ENCODE peak calls at places on chromosomes 5 and 9, in six cellular contexts. One of them, this sample, is unnamed. For H3K27me3, the result is how much of the 10 kb centered on the place peaks cover.

GRCh38 chr9:105681724-105682123 is 12.6 kb upstream of the TMEM38B start:
- DNase-seq in PC-3: peak
- DNase-seq in prostate gland: no peak
- DNase-seq in CD8-positive, alpha-beta memory T cell: no peak
- DNase-seq in colonic mucosa: no peak
- DNase-seq in aorta: no peak
- DNase-seq in this sample: no peak

GRCh38 chr9:131095666-131096489 is 453 bp upstream of the AIF1L start:
- DNase-seq in colonic mucosa: peak
- DNase-seq in PC-3: peak
- DNase-seq in CD8-positive, alpha-beta memory T cell: no peak
- DNase-seq in prostate gland: no peak
- DNase-seq in aorta: no peak
- DNase-seq in this sample: peak

GRCh38 chr9:83312543-83312942 is 225.7 kb downstream of the FRMD3 start:
- DNase-seq in CD8-positive, alpha-beta memory T cell: no peak
- DNase-seq in aorta: no peak
- DNase-seq in colonic mucosa: no peak
- DNase-seq in PC-3: no peak
- DNase-seq in prostate gland: peak
- DNase-seq in this sample: no peak

GRCh38 chr5:61306531-61307195 is 25.4 kb upstream of the ZSWIM6 start:
- DNase-seq in aorta: no peak
- DNase-seq in CD8-positive, alpha-beta memory T cell: no peak
- DNase-seq in PC-3: no peak
- DNase-seq in colonic mucosa: no peak
- DNase-seq in prostate gland: no peak
- DNase-seq in this sample: peak

GRCh38 chr9:3516667-3517330 is 9.0 kb downstream of the RFX3 start:
- DNase-seq in PC-3: no peak
- DNase-seq in aorta: no peak
- DNase-seq in colonic mucosa: no peak
- DNase-seq in prostate gland: no peak
- DNase-seq in CD8-positive, alpha-beta memory T cell: no peak
- DNase-seq in this sample: no peak

GRCh38 chr5:169970911-169971436 is 9.3 kb downstream of the INSYN2B start:
- DNase-seq in PC-3: peak
- DNase-seq in CD8-positive, alpha-beta memory T cell: no peak
- DNase-seq in colonic mucosa: no peak
- DNase-seq in prostate gland: no peak
- DNase-seq in aorta: no peak
- DNase-seq in this sample: peak

GRCh38 chr9:83765376-83765775 is 52.2 kb downstream of the GKAP1 start:
- DNase-seq in colonic mucosa: no peak
- DNase-seq in aorta: no peak
- DNase-seq in prostate gland: no peak
- DNase-seq in PC-3: no peak
- DNase-seq in CD8-positive, alpha-beta memory T cell: no peak
- DNase-seq in this sample: no peak

GRCh38 chr5:88130189-88130815 is 138.3 kb downstream of the TMEM161B start:
- DNase-seq in PC-3: no peak
- DNase-seq in CD8-positive, alpha-beta memory T cell: no peak
- DNase-seq in colonic mucosa: no peak
- DNase-seq in aorta: no peak
- DNase-seq in prostate gland: no peak
- DNase-seq in this sample: no peak

GRCh38 chr5:73692166-73692640 is 66.2 kb downstream of the ARHGEF28 start:
- DNase-seq in prostate gland: no peak
- DNase-seq in colonic mucosa: no peak
- DNase-seq in aorta: no peak
- DNase-seq in PC-3: peak
- DNase-seq in CD8-positive, alpha-beta memory T cell: no peak
- DNase-seq in this sample: peak

GRCh38 chr5:56813302-56813701 is 2.0 kb upstream of the MAP3K1 start:
- DNase-seq in aorta: no peak
- DNase-seq in prostate gland: no peak
- DNase-seq in PC-3: no peak
- DNase-seq in colonic mucosa: no peak
- DNase-seq in CD8-positive, alpha-beta memory T cell: no peak
- DNase-seq in this sample: no peak

GRCh38 chr5:56816546-56817081 is 1.3 kb downstream of the MAP3K1 start:
- DNase-seq in prostate gland: peak
- DNase-seq in CD8-positive, alpha-beta memory T cell: peak
- DNase-seq in aorta: peak
- DNase-seq in colonic mucosa: peak
- DNase-seq in PC-3: peak
- DNase-seq in this sample: peak

GRCh38 chr5:56814361-56814962 is 887 bp upstream of the MAP3K1 start:
- DNase-seq in PC-3: peak
- DNase-seq in colonic mucosa: peak
- DNase-seq in aorta: peak
- DNase-seq in CD8-positive, alpha-beta memory T cell: peak
- DNase-seq in prostate gland: peak
- DNase-seq in this sample: peak

GRCh38 chr5:56815657-56816545 is 552 bp downstream of the MAP3K1 start:
- DNase-seq in CD8-positive, alpha-beta memory T cell: peak
- DNase-seq in aorta: peak
- DNase-seq in prostate gland: peak
- DNase-seq in colonic mucosa: peak
- DNase-seq in PC-3: no peak
- DNase-seq in this sample: peak

GRCh38 chr5:56814963-56815656 is at the start of gene MAP3K1:
- DNase-seq in PC-3: peak
- DNase-seq in prostate gland: peak
- DNase-seq in aorta: peak
- DNase-seq in colonic mucosa: peak
- DNase-seq in CD8-positive, alpha-beta memory T cell: peak
- DNase-seq in this sample: peak
- H3K27ac ChIP-seq in PC-3: peak
- H3K27ac ChIP-seq in prostate gland: peak
- H3K27ac ChIP-seq in aorta: peak
- H3K27ac ChIP-seq in colonic mucosa: peak
- H3K27ac ChIP-seq in CD8-positive, alpha-beta memory T cell: peak
- H3K27ac ChIP-seq in this sample: peak

GRCh38 chr9:87197349-87198130 is 250.2 kb upstream of the GAS1 start:
- DNase-seq in prostate gland: no peak
- DNase-seq in colonic mucosa: no peak
- DNase-seq in CD8-positive, alpha-beta memory T cell: no peak
- DNase-seq in PC-3: no peak
- DNase-seq in aorta: no peak
- DNase-seq in this sample: no peak

GRCh38 chr9:87194471-87194870 is 247.2 kb upstream of the GAS1 start:
- DNase-seq in PC-3: no peak
- DNase-seq in aorta: no peak
- DNase-seq in colonic mucosa: no peak
- DNase-seq in prostate gland: no peak
- DNase-seq in CD8-positive, alpha-beta memory T cell: no peak
- DNase-seq in this sample: no peak

GRCh38 chr9:87193151-87193550 is 245.8 kb upstream of the GAS1 start:
- DNase-seq in PC-3: no peak
- DNase-seq in aorta: no peak
- DNase-seq in prostate gland: no peak
- DNase-seq in colonic mucosa: no peak
- DNase-seq in CD8-positive, alpha-beta memory T cell: no peak
- DNase-seq in this sample: no peak

GRCh38 chr9:87193925-87194380 is 246.6 kb upstream of the GAS1 start:
- DNase-seq in aorta: no peak
- DNase-seq in prostate gland: no peak
- DNase-seq in PC-3: no peak
- DNase-seq in colonic mucosa: no peak
- DNase-seq in CD8-positive, alpha-beta memory T cell: no peak
- DNase-seq in this sample: no peak

DNA sequence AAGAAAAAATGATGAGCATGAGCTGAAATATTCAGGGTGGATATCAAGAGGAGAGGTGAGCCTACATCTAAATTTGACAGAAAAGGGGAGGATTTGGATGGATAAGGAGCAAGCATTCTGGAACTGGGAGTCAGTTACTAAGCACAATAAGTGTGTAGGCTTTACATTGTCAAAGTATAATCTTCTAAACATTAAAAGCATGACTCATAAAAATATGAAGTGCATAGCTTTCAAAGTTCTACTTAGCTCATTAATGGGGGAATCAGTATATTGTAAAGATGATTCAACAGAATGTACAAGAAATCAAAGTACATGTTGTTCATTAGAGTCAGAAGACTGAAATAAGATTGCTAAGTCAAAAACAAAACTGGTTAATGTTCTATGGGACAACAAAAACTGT is 248.0 kb upstream of the GAS1 start:
- DNase-seq in aorta: no peak
- DNase-seq in prostate gland: no peak
- DNase-seq in PC-3: no peak
- DNase-seq in colonic mucosa: no peak
- DNase-seq in CD8-positive, alpha-beta memory T cell: no peak
- DNase-seq in this sample: no peak
- H3K27me3 ChIP-seq in aorta: under half
- H3K27me3 ChIP-seq in prostate gland: under half
- H3K27me3 ChIP-seq in PC-3: under half
- H3K27me3 ChIP-seq in colonic mucosa: under half
- H3K27me3 ChIP-seq in CD8-positive, alpha-beta memory T cell: under half
- H3K27me3 ChIP-seq in this sample: under half

DNA sequence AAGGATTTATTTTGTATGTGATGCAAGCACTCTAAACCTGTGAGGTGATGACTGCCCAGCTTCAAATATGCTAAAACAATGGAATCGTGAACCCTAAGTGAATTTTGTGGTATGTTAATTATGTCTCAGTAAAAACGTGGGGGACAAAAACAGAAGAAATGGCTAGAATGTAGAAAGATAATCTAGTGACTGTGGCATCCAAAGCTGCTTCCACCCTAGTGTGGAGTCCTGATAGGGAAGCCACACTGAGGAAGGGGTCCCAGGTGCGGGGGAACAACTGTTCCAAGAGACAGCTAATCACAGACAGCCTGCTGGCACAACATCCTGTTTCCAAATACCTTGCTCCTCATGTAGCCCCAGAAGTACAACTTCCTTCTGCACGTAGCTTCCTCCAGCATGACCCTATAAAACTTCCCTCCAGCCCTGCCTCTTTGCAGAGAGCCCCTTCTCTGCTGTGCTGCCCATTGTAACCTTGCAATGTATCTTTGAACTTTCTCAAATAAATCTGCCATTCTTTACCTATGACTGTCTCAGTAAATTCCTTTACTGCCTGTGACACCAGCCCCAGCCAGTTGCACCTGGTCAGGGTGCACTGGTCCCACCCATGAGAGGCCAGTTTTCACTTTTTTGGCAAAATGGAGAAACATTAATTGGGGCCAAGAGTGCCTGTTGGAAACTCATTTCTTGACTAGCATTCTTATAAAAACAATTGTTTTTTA is 4.9 kb downstream of the GMCL2 start:
- DNase-seq in aorta: no peak
- DNase-seq in CD8-positive, alpha-beta memory T cell: no peak
- DNase-seq in PC-3: peak
- DNase-seq in prostate gland: no peak
- DNase-seq in colonic mucosa: no peak
- DNase-seq in this sample: no peak
- H3K27ac ChIP-seq in aorta: no peak
- H3K27ac ChIP-seq in CD8-positive, alpha-beta memory T cell: no peak
- H3K27ac ChIP-seq in PC-3: no peak
- H3K27ac ChIP-seq in prostate gland: no peak
- H3K27ac ChIP-seq in colonic mucosa: no peak
- H3K27ac ChIP-seq in this sample: no peak

DNA sequence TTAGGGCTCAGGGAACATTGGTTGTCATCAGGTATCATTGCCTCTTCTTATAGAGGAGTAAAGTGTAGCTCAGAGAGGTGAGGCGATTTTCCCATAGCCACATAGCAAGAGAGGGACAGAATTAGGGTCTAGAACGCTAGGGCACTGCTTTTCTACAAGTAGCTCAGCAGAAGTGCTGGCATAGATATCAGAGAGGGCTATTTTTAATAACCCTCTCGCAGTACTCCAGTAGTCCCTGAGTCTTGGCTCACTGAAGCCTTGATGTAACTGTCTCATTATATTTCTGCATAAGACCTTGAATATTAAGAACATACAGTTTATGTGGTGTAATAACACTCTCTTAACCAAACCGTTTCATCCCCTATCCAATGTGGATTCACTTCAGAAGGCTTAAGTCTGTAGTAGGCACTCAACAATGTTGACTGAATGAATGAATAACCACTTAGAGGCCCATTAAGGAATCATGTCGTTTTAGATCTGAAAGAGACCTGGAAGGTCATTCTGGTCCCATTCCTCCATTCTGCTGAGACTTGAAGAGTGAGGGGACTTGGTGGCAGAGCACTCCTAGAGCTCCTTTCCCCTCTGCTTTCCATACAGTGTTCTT is 4.7 kb upstream of the FRMPD1 start:
- DNase-seq in PC-3: no peak
- DNase-seq in aorta: no peak
- DNase-seq in colonic mucosa: no peak
- DNase-seq in CD8-positive, alpha-beta memory T cell: no peak
- DNase-seq in prostate gland: no peak
- DNase-seq in this sample: no peak
- H3K27me3 ChIP-seq in PC-3: half or more
- H3K27me3 ChIP-seq in aorta: under half
- H3K27me3 ChIP-seq in colonic mucosa: under half
- H3K27me3 ChIP-seq in CD8-positive, alpha-beta memory T cell: under half
- H3K27me3 ChIP-seq in prostate gland: under half
- H3K27me3 ChIP-seq in this sample: half or more

GRCh38 chr9:86116425-86116824 is 17.1 kb upstream of the GOLM1 start:
- DNase-seq in PC-3: no peak
- DNase-seq in aorta: no peak
- DNase-seq in prostate gland: no peak
- DNase-seq in CD8-positive, alpha-beta memory T cell: no peak
- DNase-seq in colonic mucosa: no peak
- DNase-seq in this sample: no peak
- H3K27ac ChIP-seq in PC-3: no peak
- H3K27ac ChIP-seq in aorta: no peak
- H3K27ac ChIP-seq in prostate gland: no peak
- H3K27ac ChIP-seq in CD8-positive, alpha-beta memory T cell: no peak
- H3K27ac ChIP-seq in colonic mucosa: no peak
- H3K27ac ChIP-seq in this sample: no peak

DNA sequence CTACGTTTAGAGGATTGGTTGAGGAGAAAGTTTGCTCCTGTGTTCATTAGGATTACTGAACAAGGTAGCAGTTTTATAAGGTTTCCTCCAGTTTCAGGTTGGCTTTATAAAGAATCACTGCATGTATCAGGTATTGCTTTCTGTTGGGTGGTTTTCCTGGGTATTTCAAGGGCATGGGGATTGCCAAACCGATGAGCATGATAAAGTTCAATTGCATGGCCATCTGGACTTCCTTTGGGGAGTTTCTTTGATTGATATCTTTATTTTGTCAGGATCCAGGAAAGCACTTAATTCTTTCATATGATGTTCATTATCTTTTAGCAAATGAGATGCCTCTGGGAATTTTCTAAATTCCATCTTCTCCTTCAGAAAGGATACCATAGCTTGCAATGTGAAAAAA is 10.3 kb upstream of the GABBR2 start:
- DNase-seq in prostate gland: no peak
- DNase-seq in aorta: no peak
- DNase-seq in colonic mucosa: no peak
- DNase-seq in CD8-positive, alpha-beta memory T cell: no peak
- DNase-seq in PC-3: no peak
- DNase-seq in this sample: no peak
- H3K27me3 ChIP-seq in prostate gland: under half
- H3K27me3 ChIP-seq in aorta: under half
- H3K27me3 ChIP-seq in colonic mucosa: under half
- H3K27me3 ChIP-seq in CD8-positive, alpha-beta memory T cell: under half
- H3K27me3 ChIP-seq in PC-3: under half
- H3K27me3 ChIP-seq in this sample: under half

GRCh38 chr5:40681351-40682311 is 1.9 kb downstream of the PTGER4 start:
- DNase-seq in prostate gland: no peak
- DNase-seq in colonic mucosa: peak
- DNase-seq in PC-3: no peak
- DNase-seq in CD8-positive, alpha-beta memory T cell: no peak
- DNase-seq in aorta: peak
- DNase-seq in this sample: peak
- H3K27ac ChIP-seq in prostate gland: peak
- H3K27ac ChIP-seq in colonic mucosa: peak
- H3K27ac ChIP-seq in PC-3: no peak
- H3K27ac ChIP-seq in CD8-positive, alpha-beta memory T cell: peak
- H3K27ac ChIP-seq in aorta: no peak
- H3K27ac ChIP-seq in this sample: no peak

This sample was measured in osteoblast.